ENCODE peak calls at places on chromosomes 6 and 20, in four cellular contexts. One of them, this sample, is unnamed.

GRCh38 chr6:145815351-145815772 is 767 bp upstream of the FBXO30 start:
- DNase-seq in A549: peak
- DNase-seq in K562: peak
- DNase-seq in HepG2: no peak
- DNase-seq in this sample: peak

GRCh38 chr6:135498178-135498841 is 770 bp upstream of the AHI1 start:
- DNase-seq in A549: peak
- DNase-seq in K562: peak
- DNase-seq in HepG2: peak
- DNase-seq in this sample: no peak

GRCh38 chr20:19789446-19789845 is 31.4 kb downstream of the RIN2 start:
- DNase-seq in A549: no peak
- DNase-seq in K562: no peak
- DNase-seq in HepG2: no peak
- DNase-seq in this sample: no peak

GRCh38 chr6:158086054-158086705 is 81.9 kb downstream of the SERAC1 start:
- DNase-seq in A549: no peak
- DNase-seq in K562: no peak
- DNase-seq in HepG2: no peak
- DNase-seq in this sample: peak

GRCh38 chr6:37624606-37625574 is 72.8 kb downstream of the MDGA1 start:
- DNase-seq in A549: peak
- DNase-seq in K562: peak
- DNase-seq in HepG2: no peak
- DNase-seq in this sample: no peak

GRCh38 chr6:30361661-30362060 is 16.7 kb downstream of the RPP21 start:
- DNase-seq in A549: no peak
- DNase-seq in K562: no peak
- DNase-seq in HepG2: no peak
- DNase-seq in this sample: no peak

GRCh38 chr20:1964659-1965405 is 29.0 kb downstream of the PDYN start:
- DNase-seq in A549: no peak
- DNase-seq in K562: no peak
- DNase-seq in HepG2: no peak
- DNase-seq in this sample: no peak

GRCh38 chr6:67698534-67698933 is 936.5 kb upstream of the ADGRB3 start:
- DNase-seq in A549: no peak
- DNase-seq in K562: no peak
- DNase-seq in HepG2: no peak
- DNase-seq in this sample: no peak

GRCh38 chr6:111472933-111473435 is 10.0 kb downstream of the REV3L start:
- DNase-seq in A549: no peak
- DNase-seq in K562: no peak
- DNase-seq in HepG2: no peak
- DNase-seq in this sample: no peak

GRCh38 chr6:120545353-120545752 is 788.9 kb downstream of the TBC1D32 start:
- DNase-seq in A549: no peak
- DNase-seq in K562: no peak
- DNase-seq in HepG2: no peak
- DNase-seq in this sample: no peak

GRCh38 chr6:160991411-160992322 is at the start of gene MAP3K4:
- DNase-seq in A549: peak
- DNase-seq in K562: peak
- DNase-seq in HepG2: peak
- DNase-seq in this sample: no peak

GRCh38 chr20:46583411-46584214 is 33.2 kb upstream of the OCSTAMP start:
- DNase-seq in A549: no peak
- DNase-seq in K562: no peak
- DNase-seq in HepG2: no peak
- DNase-seq in this sample: peak

GRCh38 chr6:116444092-116444491 is 17.1 kb upstream of the CALHM6 start:
- DNase-seq in A549: peak
- DNase-seq in K562: peak
- DNase-seq in HepG2: peak
- DNase-seq in this sample: no peak

GRCh38 chr20:31394900-31395299 is 4.5 kb upstream of the DEFB119 start:
- DNase-seq in A549: no peak
- DNase-seq in K562: no peak
- DNase-seq in HepG2: no peak
- DNase-seq in this sample: no peak

GRCh38 chr6:111480988-111481830 is 1.8 kb downstream of the REV3L start:
- DNase-seq in A549: no peak
- DNase-seq in K562: no peak
- DNase-seq in HepG2: no peak
- DNase-seq in this sample: no peak

GRCh38 chr6:139605350-139605749 is 230.9 kb upstream of the CITED2 start:
- DNase-seq in A549: no peak
- DNase-seq in K562: no peak
- DNase-seq in HepG2: no peak
- DNase-seq in this sample: no peak

GRCh38 chr6:151763938-151764680 is 43.4 kb upstream of the ESR1 start:
- DNase-seq in A549: peak
- DNase-seq in K562: peak
- DNase-seq in HepG2: peak
- DNase-seq in this sample: peak

GRCh38 chr6:165846123-165846966 is 183.3 kb upstream of the PDE10A start:
- DNase-seq in A549: no peak
- DNase-seq in K562: no peak
- DNase-seq in HepG2: no peak
- DNase-seq in this sample: no peak

GRCh38 chr20:33178726-33179125 is 10.8 kb downstream of the BPIFA2 start:
- DNase-seq in A549: peak
- DNase-seq in K562: no peak
- DNase-seq in HepG2: peak
- DNase-seq in this sample: no peak

GRCh38 chr6:81128671-81129070 is 623.8 kb downstream of the TENT5A start:
- DNase-seq in A549: no peak
- DNase-seq in K562: no peak
- DNase-seq in HepG2: no peak
- DNase-seq in this sample: no peak

GRCh38 chr20:34040300-34041015 is 46.7 kb downstream of the RALY start:
- DNase-seq in A549: no peak
- DNase-seq in K562: no peak
- DNase-seq in HepG2: no peak
- DNase-seq in this sample: no peak

GRCh38 chr6:152054441-152054840 is 247.0 kb downstream of the ESR1 start:
- DNase-seq in A549: no peak
- DNase-seq in K562: no peak
- DNase-seq in HepG2: peak
- DNase-seq in this sample: no peak

GRCh38 chr6:3317741-3318211 is 59.0 kb downstream of the PSMG4 start:
- DNase-seq in A549: no peak
- DNase-seq in K562: no peak
- DNase-seq in HepG2: no peak
- DNase-seq in this sample: no peak

GRCh38 chr20:15863735-15864134 is 709.5 kb downstream of the KIF16B start:
- DNase-seq in A549: no peak
- DNase-seq in K562: no peak
- DNase-seq in HepG2: no peak
- DNase-seq in this sample: no peak

GRCh38 chr6:102327697-102328227 is 934.3 kb downstream of the GRIK2 start:
- DNase-seq in A549: no peak
- DNase-seq in K562: no peak
- DNase-seq in HepG2: no peak
- DNase-seq in this sample: no peak

GRCh38 chr6:44072959-44073611 is 54.2 kb downstream of the MRPL14 start:
- DNase-seq in A549: peak
- DNase-seq in K562: peak
- DNase-seq in HepG2: peak
- DNase-seq in this sample: no peak

GRCh38 chr6:49327575-49327974 is 135.5 kb downstream of the MMUT start:
- DNase-seq in A549: no peak
- DNase-seq in K562: no peak
- DNase-seq in HepG2: no peak
- DNase-seq in this sample: no peak
- H3K4me2 ChIP-seq in A549: no peak
- H3K4me2 ChIP-seq in K562: no peak
- H3K4me2 ChIP-seq in HepG2: no peak
- H3K4me2 ChIP-seq in this sample: no peak

DNA sequence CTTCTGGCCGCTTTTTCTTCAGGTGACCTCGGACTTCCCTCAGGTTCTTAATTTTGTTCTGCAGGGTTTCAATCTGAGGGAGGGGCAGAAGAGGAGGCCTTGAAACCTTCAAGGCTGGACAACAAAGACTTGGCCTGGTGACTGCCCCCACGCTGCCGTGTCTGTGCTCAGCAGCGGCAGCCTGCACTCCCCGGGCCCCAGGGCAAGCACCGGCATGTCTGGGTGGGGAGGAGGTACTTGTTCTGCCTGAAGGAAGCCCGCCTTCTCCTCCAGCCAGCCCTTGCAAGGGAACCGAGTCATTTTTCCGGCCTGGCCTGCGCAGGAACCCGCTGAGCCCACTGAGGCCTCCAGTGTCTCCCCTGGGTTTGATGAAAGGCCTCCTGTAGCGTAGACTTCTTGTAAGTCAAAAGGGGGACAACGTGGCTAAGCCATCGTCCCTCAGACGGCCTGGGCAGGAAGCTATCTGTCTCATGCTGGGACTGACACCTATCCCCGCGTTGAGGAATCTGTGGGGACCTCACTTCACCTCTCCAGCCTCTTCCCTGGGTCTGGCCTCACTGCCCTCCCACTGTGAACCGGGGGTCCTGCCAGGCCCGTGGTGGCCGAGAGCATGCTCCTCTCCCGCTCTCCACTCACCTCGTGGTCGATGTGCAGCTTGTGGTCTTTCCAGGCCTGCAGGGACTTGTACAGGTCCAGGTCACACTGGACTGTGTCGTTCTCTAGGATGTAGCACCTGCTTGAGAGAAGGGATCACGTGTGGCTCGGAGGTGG is 119.9 kb downstream of the SULF2 start:
- DNase-seq in A549: no peak
- DNase-seq in K562: no peak
- DNase-seq in HepG2: no peak
- DNase-seq in this sample: no peak
- TF ChIP-seq RNF2 in A549: no peak
- TF ChIP-seq RNF2 in K562: no peak
- TF ChIP-seq RNF2 in HepG2: no peak
- TF ChIP-seq RNF2 in this sample: no peak

GRCh38 chr6:13046084-13046483 is 282.3 kb downstream of the TBC1D7 start:
- DNase-seq in A549: no peak
- DNase-seq in K562: no peak
- DNase-seq in HepG2: no peak
- DNase-seq in this sample: no peak

GRCh38 chr6:13048113-13048512 is 280.2 kb downstream of the TBC1D7 start:
- DNase-seq in A549: no peak
- DNase-seq in K562: no peak
- DNase-seq in HepG2: no peak
- DNase-seq in this sample: no peak

GRCh38 chr6:13045676-13046075 is 282.7 kb downstream of the TBC1D7 start:
- DNase-seq in A549: no peak
- DNase-seq in K562: no peak
- DNase-seq in HepG2: no peak
- DNase-seq in this sample: no peak

GRCh38 chr6:13044896-13045295 is 283.4 kb downstream of the TBC1D7 start:
- DNase-seq in A549: no peak
- DNase-seq in K562: no peak
- DNase-seq in HepG2: no peak
- DNase-seq in this sample: no peak

GRCh38 chr6:13044390-13044789 is 283.9 kb downstream of the TBC1D7 start:
- DNase-seq in A549: peak
- DNase-seq in K562: peak
- DNase-seq in HepG2: peak
- DNase-seq in this sample: peak
- TF ChIP-seq RAD21 in A549: no peak
- TF ChIP-seq RAD21 in K562: no peak
- TF ChIP-seq RAD21 in HepG2: no peak
- TF ChIP-seq RAD21 in this sample: no peak

GRCh38 chr6:251920-252319 is 40.4 kb upstream of the DUSP22 start:
- DNase-seq in A549: no peak
- DNase-seq in K562: no peak
- DNase-seq in HepG2: no peak
- DNase-seq in this sample: no peak
- H3K4me2 ChIP-seq in A549: no peak
- H3K4me2 ChIP-seq in K562: no peak
- H3K4me2 ChIP-seq in HepG2: no peak
- H3K4me2 ChIP-seq in this sample: no peak

GRCh38 chr6:14814016-14814415 is 431.9 kb upstream of the JARID2 start:
- DNase-seq in A549: no peak
- DNase-seq in K562: no peak
- DNase-seq in HepG2: no peak
- DNase-seq in this sample: no peak

GRCh38 chr6:14818422-14818884 is 427.4 kb upstream of the JARID2 start:
- DNase-seq in A549: no peak
- DNase-seq in K562: no peak
- DNase-seq in HepG2: no peak
- DNase-seq in this sample: no peak

GRCh38 chr6:14819001-14819400 is 426.9 kb upstream of the JARID2 start:
- DNase-seq in A549: no peak
- DNase-seq in K562: no peak
- DNase-seq in HepG2: no peak
- DNase-seq in this sample: no peak

GRCh38 chr6:14817068-14817467 is 428.8 kb upstream of the JARID2 start:
- DNase-seq in A549: no peak
- DNase-seq in K562: no peak
- DNase-seq in HepG2: no peak
- DNase-seq in this sample: no peak

GRCh38 chr6:14816106-14816864 is 429.6 kb upstream of the JARID2 start:
- DNase-seq in A549: no peak
- DNase-seq in K562: no peak
- DNase-seq in HepG2: no peak
- DNase-seq in this sample: no peak
- TF ChIP-seq RNF2 in A549: no peak
- TF ChIP-seq RNF2 in K562: no peak
- TF ChIP-seq RNF2 in HepG2: no peak
- TF ChIP-seq RNF2 in this sample: no peak

DNA sequence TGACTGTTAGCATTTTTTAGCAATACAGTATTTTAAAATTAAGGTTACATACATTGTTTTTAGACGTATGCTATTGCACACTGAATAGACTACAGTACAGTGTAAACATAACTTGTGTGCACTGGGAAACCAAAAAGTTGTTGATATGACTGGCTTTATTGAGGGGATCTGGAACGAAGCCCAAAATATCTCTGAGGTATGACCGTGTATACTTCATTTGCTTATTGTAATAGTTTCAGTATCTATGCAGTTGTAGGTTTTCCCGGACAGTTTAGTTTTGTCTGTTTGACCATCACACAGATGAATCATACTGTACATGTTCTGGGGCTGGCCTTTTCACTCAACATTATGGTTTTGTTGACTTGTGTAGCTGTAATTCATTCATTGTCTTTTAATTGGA is 6.9 kb upstream of the ZBTB12 start:
- DNase-seq in A549: no peak
- DNase-seq in K562: no peak
- DNase-seq in HepG2: peak
- DNase-seq in this sample: no peak
- TF ChIP-seq RAD21 in A549: no peak
- TF ChIP-seq RAD21 in K562: no peak
- TF ChIP-seq RAD21 in HepG2: no peak
- TF ChIP-seq RAD21 in this sample: no peak

GRCh38 chr6:20415304-20416062 is 13.8 kb downstream of the E2F3 start:
- DNase-seq in A549: no peak
- DNase-seq in K562: no peak
- DNase-seq in HepG2: no peak
- DNase-seq in this sample: no peak
- H3K4me2 ChIP-seq in A549: no peak
- H3K4me2 ChIP-seq in K562: peak
- H3K4me2 ChIP-seq in HepG2: no peak
- H3K4me2 ChIP-seq in this sample: peak